ENCODE peak calls at places on chromosomes 1 and 21, in six cellular contexts. X, R, E, Q, J and Y are unnamed samples. For H3K4me1, the result is how much of the 10 kb centered on the place peaks cover.

GRCh38 chr21:38250991-38251418 is 5.8 kb upstream of the KCNJ15 start:
- DNase-seq in J (no peak), E (no peak), X (no peak), Q (no peak), R (no peak), Y (no peak)

GRCh38 chr1:182392045-182393028 is 747 bp upstream of the GLUL start:
- DNase-seq in R (peak), J (peak), E (peak), Q (no peak), X (peak), Y (peak)

GRCh38 chr1:94805912-94806311 is 14.2 kb upstream of the SLC44A3 start:
- DNase-seq in J (peak), X (peak), R (no peak), E (peak), Q (peak), Y (no peak)

GRCh38 chr1:58361134-58361533 is 185.4 kb downstream of the OMA1 start:
- DNase-seq in Q (no peak), R (no peak), E (no peak), J (no peak), X (no peak), Y (no peak)

GRCh38 chr1:200364831-200365230 is 45.0 kb downstream of the ZNF281 start:
- DNase-seq in R (no peak), X (no peak), Q (peak), E (peak), J (no peak), Y (no peak)

GRCh38 chr1:196180847-196181593 is 427.2 kb downstream of the KCNT2 start:
- DNase-seq in X (no peak), Q (no peak), E (peak), R (no peak), J (no peak), Y (no peak)

GRCh38 chr21:36784942-36785341 is 86.0 kb downstream of the SIM2 start:
- DNase-seq in X (no peak), J (no peak), E (no peak), R (peak), Q (no peak), Y (no peak)

GRCh38 chr1:87591492-87591891 is 262.8 kb downstream of the LMO4 start:
- DNase-seq in Q (no peak), J (no peak), X (no peak), R (no peak), E (no peak), Y (no peak)

GRCh38 chr1:17297991-17298390 is 10.0 kb upstream of the PADI4 start:
- DNase-seq in X (no peak), E (no peak), J (no peak), Q (no peak), R (no peak), Y (no peak)

GRCh38 chr1:7070389-7071029 is 285.3 kb downstream of the CAMTA1 start:
- DNase-seq in Q (peak), X (peak), J (peak), E (peak), R (peak), Y (peak)

GRCh38 chr1:198656500-198656932 is 17.7 kb downstream of the PTPRC start:
- DNase-seq in R (no peak), Q (no peak), X (peak), J (peak), E (no peak), Y (peak)

GRCh38 chr21:37032877-37033471 is 26.5 kb downstream of the RIPPLY3 start:
- DNase-seq in E (peak), J (no peak), X (no peak), Q (no peak), R (no peak), Y (no peak)

GRCh38 chr1:25064465-25065238 is 134.6 kb upstream of the RUNX3 start:
- DNase-seq in Q (no peak), X (no peak), R (no peak), J (no peak), E (no peak), Y (no peak)

GRCh38 chr1:115123116-115123515 is 33.8 kb upstream of the TSPAN2 start:
- DNase-seq in R (no peak), J (no peak), E (peak), X (no peak), Q (no peak), Y (no peak)

GRCh38 chr1:205577874-205578658 is 53.7 kb downstream of the ELK4 start:
- DNase-seq in X (no peak), R (no peak), J (no peak), E (peak), Q (peak), Y (no peak)

GRCh38 chr1:205236526-205236925 is 8.8 kb downstream of the TMCC2 start:
- DNase-seq in E (no peak), J (no peak), X (no peak), R (no peak), Q (peak), Y (no peak)

GRCh38 chr1:212712451-212713303 is 13.0 kb upstream of the BATF3 start:
- DNase-seq in X (no peak), Q (no peak), J (peak), E (peak), R (no peak), Y (no peak)

GRCh38 chr21:43794311-43794710 is 4.9 kb downstream of the RRP1 start:
- DNase-seq in E (no peak), X (no peak), R (no peak), Q (no peak), J (no peak), Y (no peak)

GRCh38 chr1:150629115-150629928 is at the start of gene ENSA:
- DNase-seq in E (peak), Q (peak), X (peak), R (peak), J (peak), Y (peak)

GRCh38 chr1:172960019-172960418 is 90.7 kb downstream of the TNFSF18 start:
- DNase-seq in Q (no peak), E (peak), J (no peak), R (no peak), X (no peak), Y (no peak)

GRCh38 chr1:38488162-38488898 is 371.2 kb downstream of the RRAGC start:
- DNase-seq in J (no peak), X (no peak), E (no peak), Q (peak), R (no peak), Y (no peak)

GRCh38 chr1:38482080-38482826 is 377.3 kb downstream of the RRAGC start:
- DNase-seq in R (no peak), E (no peak), Q (peak), J (no peak), X (no peak), Y (no peak)

GRCh38 chr1:38489844-38490270 is 369.7 kb downstream of the RRAGC start:
- DNase-seq in E (peak), J (peak), Q (peak), X (no peak), R (no peak), Y (peak)

GRCh38 chr1:38487398-38487797 is 372.2 kb downstream of the RRAGC start:
- DNase-seq in X (no peak), E (no peak), R (no peak), Q (no peak), J (no peak), Y (no peak)

DNA sequence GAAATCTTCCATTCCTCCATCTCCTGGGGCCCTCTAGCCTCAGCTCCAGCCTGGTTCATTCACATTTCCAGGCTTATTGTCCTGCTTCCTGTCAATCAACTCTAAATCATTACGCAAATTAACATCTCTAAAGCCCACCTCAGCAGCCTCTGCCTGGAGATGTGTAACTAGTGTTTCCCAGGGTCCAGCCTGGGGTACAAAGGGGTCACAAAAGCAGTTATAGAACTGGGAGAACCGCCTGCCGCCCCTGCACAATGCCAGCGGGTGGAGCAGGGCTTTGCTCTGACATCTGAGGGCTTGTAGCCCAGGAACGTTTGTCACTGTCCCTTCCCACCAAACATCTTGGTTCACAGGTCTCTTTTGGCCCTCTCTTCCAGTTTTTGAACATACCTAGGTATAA is 373.5 kb downstream of the RRAGC start:
- DNase-seq in X (no peak), R (no peak), J (no peak), E (no peak), Q (peak), Y (no peak)
- H3K4me1 ChIP-seq in X (under half), R (under half), J (under half), E (under half), Q (under half), Y (under half)

DNA sequence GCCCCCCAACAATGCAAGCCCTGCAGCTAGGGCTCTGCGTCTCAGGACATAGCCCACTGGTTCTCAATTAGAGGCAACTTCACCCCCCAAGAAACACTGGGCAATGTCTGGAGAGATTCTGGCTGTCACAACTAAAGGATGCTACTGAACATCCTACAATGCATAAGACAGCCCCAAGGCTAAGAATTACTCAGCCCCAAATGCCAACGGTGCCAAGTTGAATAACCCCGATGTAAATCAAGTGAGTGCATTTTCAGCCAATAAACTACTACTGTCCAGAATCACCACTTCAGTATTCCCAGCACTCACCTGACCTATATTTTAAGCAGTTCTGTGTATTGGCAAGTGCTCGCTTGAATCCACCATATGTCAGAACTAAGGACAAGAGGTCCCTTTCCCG is 6.9 kb downstream of the RIPK4 start:
- DNase-seq in R (no peak), J (no peak), Q (no peak), E (no peak), X (no peak), Y (no peak)
- H3K4me1 ChIP-seq in R (under half), J (under half), Q (under half), E (under half), X (under half), Y (under half)

DNA sequence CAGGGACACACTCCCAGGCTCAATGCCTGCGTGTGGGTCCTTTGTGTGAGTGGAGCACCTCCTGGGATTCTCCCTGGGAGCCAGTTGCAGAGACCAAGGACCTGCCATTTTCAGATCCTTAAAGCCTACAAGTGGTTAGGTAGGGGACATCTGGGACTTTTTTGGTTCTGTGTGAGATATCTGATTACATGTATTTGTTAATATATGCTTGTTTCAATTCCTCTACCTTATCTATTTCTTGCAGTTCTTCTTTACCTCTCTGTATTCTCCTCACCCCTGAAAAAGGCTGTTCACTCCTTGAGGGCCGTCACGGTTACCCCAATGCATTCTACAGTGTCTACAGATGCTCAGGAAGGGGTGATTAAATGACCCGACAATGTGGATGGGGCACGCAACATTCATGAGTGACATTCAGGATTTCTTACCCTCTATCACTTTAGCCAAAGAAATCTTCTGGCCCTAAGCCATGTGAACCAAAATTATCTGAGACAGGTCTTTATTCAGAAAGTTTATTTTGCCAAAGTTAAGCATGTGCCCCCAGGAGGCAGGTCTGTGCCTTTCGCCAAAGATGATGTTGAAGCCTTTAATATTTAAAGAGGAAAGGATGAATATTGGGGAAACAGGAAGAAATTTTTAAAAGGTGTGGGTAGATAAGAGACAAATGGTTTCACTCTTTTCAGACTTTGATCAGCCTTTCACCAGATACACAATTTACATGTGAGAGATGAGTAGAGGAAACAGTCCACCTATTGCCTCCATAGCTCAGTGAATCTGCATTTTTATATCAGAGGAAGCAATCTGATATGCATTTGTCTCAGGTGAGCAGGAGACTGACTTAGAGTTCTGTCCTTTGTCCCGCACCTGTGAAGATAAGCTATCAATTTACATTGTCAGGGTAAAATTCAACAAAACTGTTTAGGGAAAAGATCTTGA is 44.6 kb upstream of the MPZL1 start:
- DNase-seq in X (no peak), J (no peak), E (no peak), Q (no peak), R (no peak), Y (no peak)
- H3K4me1 ChIP-seq in X (under half), J (under half), E (under half), Q (under half), R (half or more), Y (under half)

DNA sequence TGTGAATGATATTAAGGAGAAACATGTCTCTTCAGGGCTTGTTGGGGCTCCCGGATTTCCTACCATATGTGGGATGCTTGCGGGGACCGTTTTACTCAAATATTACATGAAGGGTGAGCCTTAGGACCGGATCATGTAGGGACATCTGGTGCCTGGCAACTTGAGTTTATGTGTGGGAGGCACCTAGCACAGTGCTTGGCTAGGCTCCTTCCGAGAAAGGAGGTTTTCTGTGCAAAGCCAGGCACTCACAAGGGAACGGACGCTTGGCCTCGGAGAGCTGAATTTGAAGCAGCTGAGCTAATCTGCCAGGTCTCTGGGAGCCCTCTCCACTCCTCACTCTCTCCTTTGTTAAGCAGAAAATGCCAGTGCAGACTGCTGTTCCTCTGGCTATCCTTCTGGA is 216.4 kb upstream of the CSF3R start:
- DNase-seq in X (no peak), R (no peak), Q (no peak), E (no peak), J (no peak), Y (no peak)
- H3K4me1 ChIP-seq in X (under half), R (under half), Q (under half), E (under half), J (under half), Y (under half)

DNA sequence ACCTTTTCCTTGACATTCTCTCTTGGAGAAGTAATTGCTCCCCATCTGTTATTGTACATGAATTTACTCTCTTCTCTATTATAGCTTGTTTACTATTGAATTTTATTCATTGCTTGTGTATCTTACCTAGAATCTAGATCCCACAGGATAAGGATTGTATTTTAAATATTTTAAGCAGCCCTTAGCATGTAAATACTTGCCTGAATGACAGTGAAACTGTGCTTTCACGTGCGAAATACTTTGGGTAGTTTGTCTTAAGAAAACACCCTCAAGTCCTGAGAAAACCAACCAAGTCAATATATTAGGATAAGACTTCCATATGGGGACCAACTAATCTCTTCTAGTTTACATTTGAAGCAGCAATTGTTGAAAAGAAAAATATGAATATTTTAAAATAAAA is 15.3 kb downstream of the ARPC5 start:
- DNase-seq in E (no peak), Q (no peak), J (no peak), R (no peak), X (no peak), Y (no peak)
- H3K4me1 ChIP-seq in E (under half), Q (under half), J (under half), R (under half), X (under half), Y (under half)

GRCh38 chr1:2210084-2210653 is 15.6 kb upstream of the FAAP20 start:
- DNase-seq in E (no peak), X (no peak), Q (peak), J (no peak), R (no peak), Y (no peak)
- H3K4me1 ChIP-seq in E (half or more), X (half or more), Q (under half), J (under half), R (half or more), Y (under half)

GRCh38 chr1:43558346-43558841 is 27.7 kb downstream of the PTPRF start:
- DNase-seq in Q (peak), J (no peak), R (no peak), X (no peak), E (peak), Y (no peak)

GRCh38 chr1:43559714-43560113 is 29.0 kb downstream of the PTPRF start:
- DNase-seq in E (no peak), R (no peak), X (no peak), Q (no peak), J (no peak), Y (no peak)

GRCh38 chr1:43556772-43557171 is 26.1 kb downstream of the PTPRF start:
- DNase-seq in J (no peak), Q (no peak), R (no peak), E (no peak), X (no peak), Y (no peak)

GRCh38 chr1:43557744-43558245 is 27.1 kb downstream of the PTPRF start:
- DNase-seq in X (no peak), R (no peak), E (no peak), J (no peak), Q (peak), Y (no peak)

DNA sequence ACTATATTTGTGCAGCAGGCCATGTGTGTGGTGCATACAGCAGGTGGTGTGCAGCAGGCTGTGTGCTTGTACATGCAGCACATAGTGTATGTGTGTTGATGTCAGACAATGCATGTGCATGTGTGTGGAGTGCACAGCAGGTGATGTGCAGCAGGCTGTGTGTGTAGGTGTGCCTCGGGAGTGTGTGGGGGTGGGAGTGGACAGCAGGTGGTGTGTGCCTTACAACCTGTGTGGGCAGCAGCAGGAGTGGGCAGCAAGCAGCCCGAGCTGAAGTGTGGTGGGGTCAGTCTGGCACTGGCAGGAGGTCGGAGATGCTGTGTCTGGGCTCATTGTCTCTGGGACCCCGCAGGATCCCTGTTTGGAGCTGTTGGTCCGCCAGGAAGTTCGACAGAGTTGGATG is 29.6 kb downstream of the PTPRF start:
- DNase-seq in X (no peak), E (no peak), J (no peak), R (no peak), Q (no peak), Y (no peak)
- H3K4me1 ChIP-seq in X (under half), E (under half), J (under half), R (under half), Q (under half), Y (under half)

GRCh38 chr1:110877776-110878175 is 4.8 kb downstream of the CD53 start:
- DNase-seq in X (no peak), Q (no peak), R (no peak), E (no peak), J (no peak), Y (no peak)

GRCh38 chr1:110877364-110877763 is 4.4 kb downstream of the CD53 start:
- DNase-seq in X (no peak), J (no peak), E (no peak), R (no peak), Q (no peak), Y (no peak)

GRCh38 chr1:110878993-110879392 is 6.0 kb downstream of the CD53 start:
- DNase-seq in Q (no peak), J (no peak), E (no peak), R (no peak), X (no peak), Y (no peak)

GRCh38 chr1:110880708-110881374 is 7.9 kb downstream of the CD53 start:
- DNase-seq in R (no peak), E (no peak), J (peak), X (no peak), Q (no peak), Y (no peak)

DNA sequence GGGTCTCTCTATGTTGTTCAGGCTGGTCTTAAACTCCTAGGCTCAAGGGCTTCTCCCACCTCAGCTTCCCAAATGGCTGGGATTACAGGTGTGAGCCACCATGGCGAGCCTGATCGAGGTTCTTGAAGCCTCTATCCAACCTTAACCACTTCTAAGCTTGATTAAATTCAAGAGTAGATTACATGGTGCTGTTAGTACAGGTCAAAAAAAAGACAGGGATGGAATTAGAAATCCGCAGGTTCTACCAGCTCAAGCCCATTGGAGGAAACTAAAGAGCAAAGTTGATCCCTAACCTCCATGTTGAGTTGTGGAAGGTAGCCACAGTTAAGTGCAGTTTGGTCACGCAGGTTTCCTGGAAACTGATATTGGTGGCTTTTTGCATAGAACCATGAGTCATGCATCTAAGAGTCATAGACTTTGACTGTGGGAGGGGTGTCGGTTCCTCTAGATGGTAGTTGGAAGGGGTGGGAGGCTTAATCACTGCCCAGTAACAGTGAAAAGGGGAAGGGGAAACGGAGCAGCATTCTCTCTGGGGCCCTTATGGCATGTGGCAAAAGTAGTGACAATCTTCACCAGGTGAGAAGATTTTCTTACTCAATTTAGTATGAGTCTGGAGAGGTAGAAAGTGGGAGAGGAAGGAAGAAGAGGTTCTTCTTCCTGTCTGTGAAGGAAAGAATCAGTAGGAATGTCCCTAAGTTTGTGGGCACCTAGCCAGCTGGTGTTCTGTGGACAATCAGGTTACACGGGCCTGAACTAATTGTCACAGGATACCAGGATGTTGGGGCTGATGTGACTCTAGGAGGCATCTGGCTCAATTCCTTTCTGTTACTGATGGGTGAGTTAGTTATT is 7.0 kb downstream of the CD53 start:
- DNase-seq in R (no peak), Q (no peak), E (no peak), X (no peak), J (peak), Y (no peak)
- H3K4me1 ChIP-seq in R (under half), Q (under half), E (under half), X (under half), J (half or more), Y (half or more)

GRCh38 chr1:5564578-5565257 is 427.5 kb downstream of the NPHP4 start:
- DNase-seq in X (no peak), E (no peak), J (no peak), R (no peak), Q (no peak), Y (no peak)
- H3K4me1 ChIP-seq in X (under half), E (under half), J (under half), R (under half), Q (under half), Y (under half)